ENCODE peak calls at places on chromosomes 16 and 17, in four cellular contexts. Y, I, V and L are unnamed samples.

GRCh38 chr16:85421338-85422123 is 191.6 kb upstream of the GSE1 start:
- DNase-seq in V (no peak), Y (peak), I (no peak), L (no peak)

GRCh38 chr17:35666967-35667552 is 64.4 kb upstream of the RASL10B start:
- DNase-seq in Y (no peak), I (peak), V (no peak), L (no peak)

GRCh38 chr17:41494524-41494923 is 4.8 kb upstream of the KRT36 start:
- DNase-seq in Y (no peak), V (no peak), I (peak), L (no peak)

GRCh38 chr17:73240561-73240960 is 21.1 kb downstream of the CPSF4L start:
- DNase-seq in V (no peak), Y (no peak), I (no peak), L (no peak)

GRCh38 chr17:70552230-70552981 is 383.1 kb downstream of the KCNJ2 start:
- DNase-seq in Y (no peak), V (peak), I (peak), L (peak)

GRCh38 chr17:10673318-10673717 is 16.2 kb upstream of the MYH3 start:
- DNase-seq in Y (no peak), I (no peak), V (no peak), L (no peak)

GRCh38 chr16:67987460-67988160 is 7.3 kb upstream of the DPEP3 start:
- DNase-seq in I (peak), Y (no peak), V (no peak), L (no peak)

GRCh38 chr17:37220609-37220953 is 155.2 kb upstream of the C17orf78 start:
- DNase-seq in V (no peak), I (peak), Y (no peak), L (peak)

GRCh38 chr17:66351701-66352100 is 49.3 kb downstream of the PRKCA start:
- DNase-seq in Y (no peak), I (no peak), V (no peak), L (no peak)

GRCh38 chr17:75596320-75597087 is 8.9 kb downstream of the MYO15B start:
- DNase-seq in I (no peak), V (no peak), Y (no peak), L (no peak)

GRCh38 chr16:89954462-89954861 is 5.9 kb downstream of the DEF8 start:
- DNase-seq in Y (peak), I (no peak), V (no peak), L (no peak)
- H3K4me3 ChIP-seq in Y (no peak), I (no peak), V (no peak), L (no peak)

GRCh38 chr16:73768786-73769203 is 527.8 kb upstream of the PSMD7 start:
- DNase-seq in Y (no peak), I (peak), V (no peak), L (no peak)

GRCh38 chr16:73771196-73771595 is 525.4 kb upstream of the PSMD7 start:
- DNase-seq in V (no peak), I (no peak), Y (no peak), L (no peak)

DNA sequence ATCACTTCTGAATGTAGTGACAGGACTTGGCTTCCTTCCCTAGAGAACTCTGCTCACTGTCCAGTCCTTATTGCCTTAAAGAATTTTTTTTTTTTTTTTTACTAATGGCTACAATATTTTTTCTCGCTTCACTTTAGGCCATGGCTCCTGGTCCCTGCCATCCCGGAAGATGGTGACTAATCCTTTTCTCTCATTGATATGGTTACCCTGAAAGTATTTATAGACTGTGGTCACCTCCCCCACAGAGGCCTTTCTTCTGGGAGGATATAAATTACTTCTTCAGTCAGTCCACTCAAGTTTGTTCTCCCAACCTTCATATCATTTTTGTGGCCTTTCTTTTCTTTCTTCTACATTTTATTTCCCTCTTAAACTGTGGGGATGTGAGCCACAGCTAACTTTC is 524.9 kb upstream of the PSMD7 start:
- DNase-seq in I (no peak), Y (no peak), V (no peak), L (no peak)
- H3K4me3 ChIP-seq in I (no peak), Y (no peak), V (no peak), L (no peak)

GRCh38 chr17:80649672-80650338 is 105.2 kb downstream of the RPTOR start:
- DNase-seq in Y (no peak), I (peak), V (peak), L (peak)

GRCh38 chr17:80647746-80648145 is 103.1 kb downstream of the RPTOR start:
- DNase-seq in I (peak), Y (no peak), V (no peak), L (no peak)

GRCh38 chr17:80650751-80651173 is 106.1 kb downstream of the RPTOR start:
- DNase-seq in Y (no peak), V (no peak), I (no peak), L (no peak)

GRCh38 chr17:80650339-80650672 is 105.7 kb downstream of the RPTOR start:
- DNase-seq in V (no peak), Y (no peak), I (no peak), L (no peak)

DNA sequence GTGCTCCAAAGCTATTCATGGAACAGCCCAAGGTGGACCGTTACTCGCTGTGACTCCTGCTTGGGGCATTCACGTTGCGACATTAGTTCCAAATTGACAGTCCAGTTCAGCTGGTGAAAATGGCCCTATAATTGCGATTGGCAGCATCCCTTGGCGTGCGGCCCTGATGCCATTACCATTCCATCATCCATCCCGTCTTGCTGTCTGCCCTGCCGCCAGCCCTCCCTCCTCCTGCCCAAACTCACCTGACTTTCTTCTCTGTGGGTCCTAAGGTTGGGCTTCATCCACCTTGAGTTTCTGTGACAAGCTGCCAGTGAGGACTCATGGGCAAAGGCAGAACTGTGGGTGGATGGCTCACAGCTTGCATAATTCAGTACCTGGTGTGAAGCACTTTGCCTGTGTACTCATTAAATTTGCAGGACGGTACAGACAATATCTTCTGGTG is 104.6 kb downstream of the RPTOR start:
- DNase-seq in I (peak), V (no peak), Y (no peak), L (no peak)
- H3K4me3 ChIP-seq in I (no peak), V (no peak), Y (no peak), L (no peak)

GRCh38 chr17:64781810-64782555 is 119.9 kb upstream of the SMURF2 start:
- DNase-seq in V (no peak), I (no peak), Y (no peak), L (peak)

GRCh38 chr17:64779344-64780095 is 117.4 kb upstream of the SMURF2 start:
- DNase-seq in V (no peak), Y (peak), I (no peak), L (peak)

GRCh38 chr17:64781394-64781793 is 119.3 kb upstream of the SMURF2 start:
- DNase-seq in Y (peak), V (no peak), I (peak), L (peak)

GRCh38 chr17:64780096-64781012 is 118.2 kb upstream of the SMURF2 start:
- DNase-seq in I (peak), V (no peak), Y (peak), L (peak)

GRCh38 chr17:64781013-64781392 is 118.9 kb upstream of the SMURF2 start:
- DNase-seq in V (no peak), Y (peak), I (no peak), L (peak)
- H3K4me3 ChIP-seq in V (no peak), Y (peak), I (peak), L (peak)

GRCh38 chr17:58875261-58875660 is 119.6 kb downstream of the PPM1E start:
- DNase-seq in I (no peak), V (no peak), Y (no peak), L (no peak)
- H3K4me3 ChIP-seq in I (no peak), V (no peak), Y (no peak), L (no peak)

GRCh38 chr16:717651-718245 is 2.8 kb downstream of the METRN start:
- DNase-seq in Y (no peak), V (no peak), I (no peak), L (no peak)

GRCh38 chr16:715448-716249 is 731 bp downstream of the METRN start:
- DNase-seq in Y (no peak), V (peak), I (no peak), L (peak)

GRCh38 chr16:716250-716607 is 1.3 kb downstream of the METRN start:
- DNase-seq in Y (no peak), I (peak), V (peak), L (peak)

GRCh38 chr16:718389-718788 is 2.6 kb upstream of the ANTKMT start:
- DNase-seq in I (no peak), V (no peak), Y (no peak), L (no peak)

GRCh38 chr16:716768-717325 is 1.9 kb downstream of the METRN start:
- DNase-seq in I (no peak), V (no peak), Y (no peak), L (no peak)
- H3K4me3 ChIP-seq in I (no peak), V (no peak), Y (no peak), L (no peak)

GRCh38 chr17:57862410-57862989 is 12.7 kb upstream of the MRPS23 start:
- DNase-seq in I (no peak), V (no peak), Y (no peak), L (peak)
- H3K4me3 ChIP-seq in I (no peak), V (no peak), Y (peak), L (peak)